ENCODE peak calls at places on chromosomes 16 and 17, in seven cellular contexts. Y is A549, H is stomach, D is transverse colon, B is neural crest cell, T is tibial nerve, I is WTC11. M is an unnamed sample.

GRCh38 chr16:67917852-67918236 is 13.8 kb downstream of the CTRL start:
- DNase-seq in D (no peak), T (no peak), I (no peak), Y (peak), B (no peak), H (no peak), M (no peak)

GRCh38 chr17:3952186-3952585 is 12.1 kb downstream of the ATP2A3 start:
- DNase-seq in H (no peak), I (no peak), T (no peak), Y (no peak), D (no peak), B (no peak), M (no peak)

GRCh38 chr16:48173877-48174276 is 18.1 kb upstream of the ABCC12 start:
- DNase-seq in Y (no peak), I (no peak), D (no peak), H (no peak), T (no peak), B (no peak), M (no peak)

GRCh38 chr16:1913327-1914083 is 4.7 kb downstream of the HS3ST6 start:
- DNase-seq in H (peak), T (no peak), D (peak), B (no peak), I (no peak), Y (no peak), M (no peak)

GRCh38 chr16:86707581-86707980 is 129.2 kb downstream of the FOXL1 start:
- DNase-seq in I (no peak), D (no peak), H (no peak), B (no peak), Y (no peak), T (no peak), M (no peak)

GRCh38 chr17:76946772-76947135 is 78.5 kb downstream of the MGAT5B start:
- DNase-seq in H (no peak), Y (no peak), I (no peak), B (no peak), D (no peak), T (no peak), M (no peak)

GRCh38 chr16:88936008-88936912 is 40.7 kb downstream of the CBFA2T3 start:
- DNase-seq in I (no peak), B (no peak), T (no peak), Y (peak), D (peak), H (no peak), M (no peak)

GRCh38 chr16:64058685-64059084 is 1063.2 kb downstream of the CDH11 start:
- DNase-seq in I (no peak), H (no peak), T (no peak), D (no peak), Y (no peak), B (no peak), M (no peak)

GRCh38 chr16:11621920-11622651 is 35.4 kb upstream of the LITAF start:
- DNase-seq in I (no peak), Y (no peak), H (no peak), B (no peak), D (no peak), T (no peak), M (no peak)

GRCh38 chr17:46109603-46110189 is 83.5 kb downstream of the KANSL1 start:
- DNase-seq in B (no peak), Y (no peak), I (no peak), D (no peak), T (no peak), H (no peak), M (no peak)

GRCh38 chr17:76917829-76918228 is 49.6 kb downstream of the MGAT5B start:
- DNase-seq in B (no peak), I (no peak), T (no peak), H (no peak), D (no peak), Y (no peak), M (no peak)

GRCh38 chr17:3527896-3528603 is 29.6 kb downstream of the TRPV3 start:
- DNase-seq in H (no peak), Y (no peak), I (no peak), T (no peak), B (no peak), D (no peak), M (no peak)

GRCh38 chr16:19113577-19114358 is at the start of gene ITPRIPL2:
- DNase-seq in D (peak), I (peak), Y (peak), H (peak), T (peak), B (peak), M (peak)

GRCh38 chr16:67800252-67801046 is 5.9 kb downstream of the RANBP10 start:
- DNase-seq in I (no peak), H (no peak), B (no peak), T (no peak), D (no peak), Y (no peak), M (no peak)

GRCh38 chr17:80511222-80512180 is 33.1 kb upstream of the RPTOR start:
- DNase-seq in T (no peak), B (no peak), D (no peak), I (peak), Y (no peak), H (no peak), M (no peak)

GRCh38 chr17:75032896-75033294 is 13.9 kb downstream of the ATP5PD start:
- DNase-seq in B (no peak), I (no peak), H (no peak), D (no peak), T (no peak), Y (peak), M (no peak)

GRCh38 chr16:1338119-1338730 is 4.8 kb downstream of the BAIAP3 start:
- DNase-seq in T (no peak), Y (peak), B (peak), D (peak), H (peak), I (peak), M (peak)

GRCh38 chr17:39866013-39866730 is 1.8 kb upstream of the ZPBP2 start:
- DNase-seq in B (no peak), H (no peak), D (no peak), T (no peak), Y (no peak), I (no peak), M (no peak)

GRCh38 chr17:40696651-40697072 is 6.9 kb downstream of the KRT24 start:
- DNase-seq in D (no peak), H (no peak), T (no peak), I (no peak), Y (no peak), B (no peak), M (no peak)

GRCh38 chr17:80790021-80790765 is 201.4 kb upstream of the CHMP6 start:
- DNase-seq in Y (no peak), T (no peak), H (no peak), D (no peak), B (no peak), I (no peak), M (no peak)

GRCh38 chr17:46842835-46843234 is 8.5 kb upstream of the WNT9B start:
- DNase-seq in T (no peak), D (no peak), Y (no peak), B (no peak), I (no peak), H (no peak), M (no peak)

GRCh38 chr17:17516315-17516930 is 20.2 kb upstream of the RASD1 start:
- DNase-seq in I (no peak), D (no peak), B (no peak), T (no peak), Y (no peak), H (no peak), M (no peak)

GRCh38 chr16:53960954-53961616 is 257.1 kb downstream of the FTO start:
- DNase-seq in B (no peak), D (no peak), Y (no peak), T (no peak), I (no peak), H (no peak), M (no peak)

GRCh38 chr17:34487616-34488015 is 91.8 kb upstream of the TMEM132E start:
- DNase-seq in H (no peak), Y (no peak), I (peak), T (no peak), B (no peak), D (no peak), M (no peak)

GRCh38 chr16:47644166-47644565 is 183.0 kb downstream of the PHKB start:
- DNase-seq in Y (no peak), I (no peak), D (no peak), B (no peak), H (peak), T (no peak), M (no peak)

GRCh38 chr16:56547120-56547948 is 17.5 kb upstream of the MT4 start:
- DNase-seq in B (peak), T (no peak), I (peak), D (no peak), H (no peak), Y (no peak), M (no peak)

GRCh38 chr17:47850373-47850691 is 631 bp downstream of the SP6 start:
- DNase-seq in T (no peak), Y (no peak), B (no peak), I (no peak), D (no peak), H (no peak), M (no peak)

GRCh38 chr17:47851764-47852112 is 775 bp upstream of the SP6 start:
- DNase-seq in H (no peak), I (peak), B (no peak), Y (no peak), T (no peak), D (no peak), M (no peak)

GRCh38 chr17:47852113-47852949 is 1.4 kb upstream of the SP6 start:
- DNase-seq in H (no peak), D (no peak), B (no peak), I (no peak), T (no peak), Y (no peak), M (no peak)

GRCh38 chr17:47853616-47854015 is 2.7 kb upstream of the SP6 start:
- DNase-seq in Y (no peak), D (no peak), I (no peak), T (no peak), H (no peak), B (no peak), M (no peak)

DNA sequence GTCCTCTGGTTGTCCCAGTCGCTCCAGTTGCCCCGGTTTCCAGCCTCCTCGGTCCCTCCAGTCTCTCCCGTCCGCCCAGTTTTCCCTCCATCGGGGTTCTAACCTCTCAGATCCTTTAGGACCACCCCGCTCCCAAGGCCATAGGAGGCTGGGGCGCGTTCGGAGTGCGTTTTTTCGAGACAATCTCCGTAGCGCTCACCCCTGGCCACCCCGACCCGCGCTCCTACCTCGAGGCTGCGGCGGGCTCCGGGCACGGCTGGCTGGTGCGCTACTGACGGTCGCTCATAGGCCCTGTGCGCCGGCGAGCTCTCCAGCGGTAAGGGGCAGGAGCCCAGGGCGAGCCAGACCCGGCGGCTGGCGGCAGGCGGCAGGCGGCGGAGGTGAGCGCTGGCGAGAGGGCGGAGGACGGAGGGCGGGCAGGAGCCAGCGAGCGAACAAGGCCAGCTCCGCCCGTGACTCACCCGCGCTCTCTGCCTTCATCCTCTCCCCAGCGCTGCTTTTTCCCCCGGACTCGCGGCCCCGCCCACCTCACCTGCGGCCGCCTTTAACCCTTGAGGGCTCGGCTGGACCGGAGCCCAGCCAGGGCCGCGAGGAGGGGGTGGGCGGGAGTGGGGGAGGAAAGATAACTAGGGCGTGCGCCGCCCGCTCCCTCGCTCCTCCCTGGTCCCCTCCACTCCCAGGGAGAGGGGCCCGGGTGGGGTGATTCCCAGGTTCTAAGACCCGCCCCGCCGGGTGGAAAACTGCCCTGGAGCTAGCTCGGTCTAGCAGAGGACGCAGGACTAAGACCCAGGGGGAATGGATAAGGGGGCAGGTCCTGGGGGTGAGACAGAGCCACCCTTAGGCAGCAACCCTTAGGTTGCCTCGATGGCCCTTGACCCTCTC is at the start of gene SP6:
- DNase-seq in I (peak), B (peak), Y (peak), T (no peak), D (peak), H (peak), M (peak)
- TF ChIP-seq CTCF in I (no peak), B (peak), Y (peak), T (no peak), D (no peak), H (no peak), M (peak)

DNA sequence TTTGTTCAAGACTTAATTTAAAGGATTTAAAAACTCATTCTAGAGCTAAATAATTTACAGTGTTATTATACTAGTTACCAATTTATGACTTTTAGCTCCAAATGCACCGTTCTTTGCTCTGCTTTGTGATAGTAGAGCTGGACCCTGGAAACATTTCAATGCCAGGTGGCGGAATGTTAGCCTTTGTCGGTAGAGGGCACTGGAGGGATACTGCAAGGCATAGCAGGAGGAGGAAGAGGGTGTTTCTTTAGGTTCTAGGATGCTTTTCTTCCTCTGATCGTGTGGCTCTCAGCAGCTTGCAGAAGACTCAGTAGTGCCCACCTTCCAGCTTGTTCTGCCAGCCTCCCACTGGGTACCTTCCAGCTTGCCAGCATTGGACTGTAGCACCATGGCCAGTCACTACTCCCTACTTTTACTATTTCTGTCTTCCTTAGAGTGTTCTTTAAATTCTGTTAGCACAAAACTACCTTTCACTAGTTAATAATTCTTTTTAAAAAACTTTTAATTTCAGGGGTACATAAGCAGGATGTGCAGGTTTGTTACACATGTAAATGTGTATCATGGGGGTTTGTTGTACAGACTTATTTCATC is 325.3 kb downstream of the UTP18 start:
- DNase-seq in B (peak), T (no peak), Y (peak), I (peak), D (peak), H (peak), M (peak)
- TF ChIP-seq CTCF in B (peak), T (no peak), Y (peak), I (peak), D (no peak), H (peak), M (peak)

DNA sequence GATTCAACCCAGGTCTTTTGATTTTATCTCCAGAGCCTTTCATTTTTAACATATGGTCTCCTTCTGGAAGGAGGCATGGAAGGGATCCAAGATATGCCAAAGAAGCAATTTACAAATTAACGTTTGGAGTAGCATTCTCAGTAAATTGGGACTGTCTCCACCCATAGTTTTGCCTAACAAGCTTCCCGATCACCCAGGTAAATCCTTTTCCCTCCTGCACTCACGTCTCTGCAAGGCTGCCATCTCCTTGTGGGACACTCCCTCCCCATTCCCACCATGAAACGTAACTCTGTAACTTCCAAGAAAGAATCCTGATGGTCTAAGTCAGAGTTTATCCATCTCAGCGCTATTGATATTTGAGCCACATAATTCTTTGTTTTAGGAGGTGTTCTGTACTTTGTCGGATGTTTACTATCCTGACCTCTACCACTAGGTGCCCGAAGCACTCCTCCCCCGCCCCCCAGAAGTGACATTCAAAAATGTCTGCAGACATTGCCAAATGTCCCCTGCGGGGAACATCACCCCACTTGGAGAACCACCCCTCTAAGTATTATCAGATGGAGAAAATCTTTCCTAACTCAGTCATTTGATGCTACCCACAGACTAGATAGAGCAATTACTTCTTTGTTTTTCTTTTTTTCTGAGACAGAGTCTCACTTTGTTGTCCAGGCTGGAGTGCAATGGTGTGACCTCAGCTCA is 32.9 kb upstream of the NFAT5 start:
- DNase-seq in I (no peak), D (no peak), T (no peak), B (no peak), H (no peak), Y (no peak), M (no peak)
- TF ChIP-seq CTCF in I (no peak), D (no peak), T (no peak), B (no peak), H (no peak), Y (no peak), M (no peak)

DNA sequence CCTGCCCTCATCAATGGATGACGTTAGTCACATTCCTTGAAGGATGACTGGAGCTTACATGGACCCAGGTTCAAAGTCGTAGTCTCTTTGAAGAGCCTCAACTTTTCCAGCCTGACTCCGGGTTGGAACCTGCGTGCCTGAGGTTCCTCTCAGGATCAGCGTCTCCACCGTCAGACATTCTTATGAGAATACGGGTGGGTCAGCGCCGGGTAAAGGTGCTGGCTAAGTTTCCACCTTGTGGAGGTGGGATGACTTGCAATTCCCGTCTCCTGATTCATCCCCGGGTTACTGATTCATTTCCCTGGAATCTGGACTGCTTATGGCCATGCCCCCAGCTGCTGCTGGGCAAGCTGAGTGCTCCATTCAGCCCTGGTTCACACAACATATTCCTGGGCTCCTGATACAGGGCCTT is 38.9 kb upstream of the CMIP start:
- DNase-seq in Y (peak), I (peak), D (no peak), B (no peak), H (peak), T (no peak), M (peak)
- TF ChIP-seq CTCF in Y (no peak), I (no peak), D (no peak), B (peak), H (no peak), T (no peak), M (peak)

GRCh38 chr16:50676684-50677225 is 4.4 kb downstream of the SNX20 start:
- DNase-seq in Y (no peak), H (no peak), B (no peak), I (no peak), T (no peak), D (no peak), M (no peak)
- TF ChIP-seq CTCF in Y (no peak), H (no peak), B (no peak), I (no peak), T (no peak), D (no peak), M (no peak)

GRCh38 chr16:76268824-76269223 is 8.4 kb upstream of the CNTNAP4 start:
- DNase-seq in I (no peak), T (no peak), H (no peak), B (no peak), D (no peak), Y (no peak), M (no peak)

DNA sequence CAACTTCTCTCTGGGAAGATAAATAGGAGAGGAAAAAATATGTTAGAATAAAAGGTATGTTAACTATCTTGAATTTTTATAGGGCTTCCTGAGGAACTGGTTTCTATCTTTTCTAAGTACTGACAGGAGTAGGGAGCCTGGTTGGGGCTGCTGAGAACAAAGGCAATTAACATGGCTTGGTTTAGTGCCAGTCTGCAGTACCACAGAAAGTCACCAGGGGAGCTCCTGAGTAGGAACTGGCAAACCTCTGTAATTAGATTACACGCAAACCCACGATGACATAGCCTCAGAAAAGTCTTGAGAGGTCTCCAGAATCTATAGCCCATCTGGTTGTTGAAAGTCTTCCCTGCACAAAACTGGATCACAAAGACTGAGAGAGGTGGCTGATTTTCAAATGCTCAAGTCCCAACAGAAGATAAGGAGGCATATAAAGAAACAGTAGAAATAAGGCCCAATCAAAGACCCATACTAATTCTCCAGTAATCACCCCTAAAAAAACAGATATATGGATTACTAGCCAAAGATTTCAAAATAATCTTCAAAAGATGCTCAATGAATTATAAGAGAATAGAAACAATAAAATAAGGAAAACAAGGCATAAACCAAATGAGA is 11.7 kb upstream of the CNTNAP4 start:
- DNase-seq in B (peak), Y (peak), H (no peak), D (peak), I (peak), T (no peak), M (no peak)
- TF ChIP-seq CTCF in B (peak), Y (no peak), H (no peak), D (peak), I (peak), T (no peak), M (peak)

DNA sequence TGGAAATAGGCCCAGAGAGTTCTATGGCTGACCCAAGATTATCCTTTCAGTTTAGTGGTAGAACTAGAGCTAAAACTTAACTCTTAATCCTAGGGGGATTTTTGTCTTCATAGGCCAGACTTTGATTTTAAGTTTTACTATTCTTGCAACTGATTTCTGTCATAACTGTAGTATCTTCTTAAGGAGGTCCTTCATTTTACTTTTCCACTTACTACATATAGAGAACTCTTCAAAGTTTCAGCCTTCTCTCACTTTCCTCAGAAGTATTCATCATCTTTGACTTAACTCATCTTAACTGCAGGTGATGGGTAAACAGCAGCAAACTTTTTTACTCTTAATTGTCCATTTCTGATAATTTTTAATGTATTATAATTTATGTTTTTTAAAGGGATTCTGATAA is 23.4 kb downstream of the RBBP6 start:
- DNase-seq in Y (no peak), H (no peak), B (no peak), I (no peak), T (no peak), D (no peak), M (no peak)
- TF ChIP-seq CTCF in Y (no peak), H (no peak), B (no peak), I (no peak), T (no peak), D (no peak), M (no peak)